ENCODE peak calls at places on chromosomes 11 and 22, in ten cellular contexts. U is sigmoid colon, H is Panc1, D is iPS-NIHi11, X is mucosa of descending colon, W is fibroblast of mammary gland, L is C1 segment of cervical spinal cord, Z is GM23248, V is amygdala, P is tibial artery. I is an unnamed sample.

GRCh38 chr11:57777969-57778317 is 16.3 kb downstream of the CTNND1 start:
- DNase-seq in L (no peak), W (no peak), Z (no peak), X (peak; percentile 87), U (no peak), P (no peak), V (no peak), H (no peak), D (no peak), I (no peak)

GRCh38 chr11:117229931-117230285 is 2.0 kb downstream of the PCSK7 start:
- DNase-seq in U (peak; percentile 53), X (no peak), H (no peak), V (no peak), P (no peak), W (no peak), L (no peak), D (no peak), Z (no peak), I (no peak)

GRCh38 chr22:25174888-25175411 is 24.7 kb upstream of the CRYBB3 start:
- DNase-seq in X (no peak), L (no peak), Z (no peak), H (no peak), U (no peak), P (no peak), V (no peak), D (no peak), W (no peak), I (no peak)

GRCh38 chr11:62324738-62325556 is 12.3 kb upstream of the ASRGL1 start:
- DNase-seq in H (no peak), P (peak; percentile 30), X (no peak), V (peak; percentile 13), U (no peak), L (peak; percentile 16), W (peak; percentile 54), D (peak; percentile 84), Z (peak; percentile 53), I (peak; percentile 83)

GRCh38 chr11:93484716-93485115 is 58.5 kb downstream of the SMCO4 start:
- DNase-seq in U (no peak), H (no peak), D (no peak), Z (peak; percentile 19), V (no peak), W (peak; percentile 74), X (no peak), L (no peak), P (no peak), I (no peak)

GRCh38 chr11:133577403-133577802 is 45.1 kb upstream of the OPCML start:
- DNase-seq in V (no peak), P (no peak), Z (no peak), H (no peak), X (no peak), D (no peak), U (no peak), W (no peak), L (no peak), I (no peak)

GRCh38 chr11:86743223-86744118 is 56.9 kb upstream of the PRSS23 start:
- DNase-seq in Z (peak; percentile 99), X (peak; percentile 17), H (peak; percentile 97), U (peak; percentile 88), P (peak; percentile 80), D (no peak), V (peak; percentile 6), W (peak; percentile 100), L (no peak), I (peak; percentile 63)

GRCh38 chr11:76663461-76663760 is 7.1 kb downstream of the LRRC32 start:
- DNase-seq in W (no peak), X (no peak), H (no peak), V (no peak), Z (no peak), P (no peak), U (peak; percentile 38), D (no peak), L (no peak), I (no peak)

GRCh38 chr22:36373258-36373579 is 14.5 kb downstream of the MYH9 start:
- DNase-seq in H (no peak), D (no peak), V (no peak), X (no peak), P (peak; percentile 66), U (no peak), Z (no peak), W (no peak), L (no peak), I (no peak)

GRCh38 chr11:128324531-128325141 is 262.7 kb downstream of the ETS1 start:
- DNase-seq in V (no peak), X (peak; percentile 38), W (no peak), Z (no peak), U (no peak), L (no peak), D (no peak), P (no peak), H (no peak), I (peak; percentile 92)

GRCh38 chr22:46090051-46090591 is 60.2 kb upstream of the PPARA start:
- DNase-seq in X (no peak), V (no peak), U (peak; percentile 88), P (peak; percentile 42), D (no peak), H (no peak), Z (peak; percentile 69), W (peak; percentile 72), L (no peak), I (no peak)

GRCh38 chr11:126194121-126194543 is 17.3 kb downstream of the RPUSD4 start:
- DNase-seq in D (peak; percentile 62), U (no peak), V (no peak), H (no peak), P (peak; percentile 39), W (peak; percentile 58), Z (peak; percentile 72), L (no peak), X (peak; percentile 65), I (peak; percentile 53)

GRCh38 chr11:95674669-95675358 is 114.8 kb downstream of the FAM76B start:
- DNase-seq in V (no peak), X (no peak), Z (no peak), U (no peak), D (no peak), W (no peak), L (no peak), P (no peak), H (no peak), I (peak; percentile 68)

GRCh38 chr22:26709617-26710390 is 52.4 kb downstream of the MIAT start:
- DNase-seq in X (no peak), W (peak; percentile 62), Z (peak; percentile 87), D (no peak), H (no peak), L (no peak), U (no peak), P (no peak), V (no peak), I (no peak)

GRCh38 chr22:31893460-31893859 is 50.9 kb upstream of the YWHAH start:
- DNase-seq in L (no peak), P (no peak), V (peak; percentile 86), U (no peak), X (no peak), H (no peak), W (no peak), D (no peak), Z (no peak), I (no peak)

GRCh38 chr11:65315204-65315865 is 669 bp downstream of the CDC42EP2 start:
- DNase-seq in L (peak; percentile 36), P (peak; percentile 59), W (peak; percentile 68), H (no peak), V (peak; percentile 65), D (peak; percentile 89), U (peak; percentile 92), X (peak; percentile 92), Z (peak; percentile 79), I (peak; percentile 86)

GRCh38 chr22:34015642-34016041 is 95.4 kb upstream of the LARGE1 start:
- DNase-seq in X (no peak), V (no peak), D (no peak), L (no peak), W (no peak), U (no peak), Z (no peak), H (no peak), P (no peak), I (no peak)

GRCh38 chr11:83480811-83481210 is 194.6 kb upstream of the CCDC90B start:
- DNase-seq in U (no peak), L (no peak), D (no peak), P (no peak), X (no peak), V (no peak), H (no peak), Z (no peak), W (no peak), I (no peak)

GRCh38 chr11:116170526-116171120 is 602.2 kb downstream of the BUD13 start:
- DNase-seq in L (no peak), U (no peak), P (no peak), W (no peak), Z (no peak), X (peak; percentile 34), H (no peak), V (no peak), D (peak; percentile 42), I (peak; percentile 2)

GRCh38 chr11:112837162-112837826 is 123.9 kb upstream of the NCAM1 start:
- DNase-seq in L (no peak), U (no peak), D (peak; percentile 26), Z (peak; percentile 3), H (no peak), W (no peak), X (no peak), P (no peak), V (peak; percentile 61), I (no peak)

GRCh38 chr11:44927174-44927661 is 23.5 kb downstream of the TP53I11 start:
- DNase-seq in X (peak; percentile 72), D (peak; percentile 87), P (peak; percentile 38), W (peak; percentile 67), L (peak; percentile 51), H (peak; percentile 27), V (peak; percentile 86), U (peak; percentile 80), Z (peak; percentile 83), I (peak; percentile 65)

GRCh38 chr11:70713988-70714665 is 315.8 kb downstream of the CTTN start:
- DNase-seq in P (no peak), D (peak; percentile 86), H (no peak), L (no peak), V (no peak), U (no peak), W (no peak), Z (no peak), X (no peak), I (no peak)

GRCh38 chr22:20211997-20212753 is 55.9 kb downstream of the RTN4R start:
- DNase-seq in U (peak; percentile 77), H (no peak), Z (no peak), D (peak; percentile 70), L (no peak), V (peak; percentile 12), X (peak; percentile 41), W (peak; percentile 55), P (no peak), I (no peak)

GRCh38 chr22:29877620-29878019 is 5.4 kb upstream of the MTMR3 start:
- DNase-seq in V (no peak), Z (peak; percentile 89), D (no peak), H (no peak), P (no peak), U (no peak), W (peak; percentile 85), X (no peak), L (no peak), I (no peak)

GRCh38 chr11:85809881-85810280 is 1.1 kb downstream of the SYTL2 start:
- DNase-seq in H (no peak), W (no peak), L (peak; percentile 14), U (no peak), Z (no peak), P (no peak), V (peak; percentile 11), X (peak; percentile 46), D (peak; percentile 40), I (peak; percentile 64)

GRCh38 chr11:37171451-37171850 is 573.4 kb upstream of the RAG2 start:
- DNase-seq in X (no peak), W (no peak), U (no peak), H (no peak), L (no peak), D (no peak), P (no peak), Z (no peak), V (no peak), I (no peak)